ENCODE peak calls at places on chromosomes 3 and 15, in four cellular contexts. One of them, this sample, is unnamed.

GRCh38 chr3:148551767-148552260 is 145.9 kb upstream of the AGTR1 start:
- DNase-seq in activated naive CD4-positive, alpha-beta T cell treated with anti-CD3 and anti-CD28 coated beads for 36 hours: no peak
- DNase-seq in activated CD4-positive, alpha-beta T cell treated with anti-CD3 and anti-CD28 coated beads, Interleukin-2, amount 50 U/mL, for 1 hour: no peak
- DNase-seq in GM03348: no peak
- DNase-seq in this sample: no peak

GRCh38 chr3:62242846-62243245 is 130.5 kb downstream of the FEZF2 start:
- DNase-seq in activated naive CD4-positive, alpha-beta T cell treated with anti-CD3 and anti-CD28 coated beads for 36 hours: no peak
- DNase-seq in activated CD4-positive, alpha-beta T cell treated with anti-CD3 and anti-CD28 coated beads, Interleukin-2, amount 50 U/mL, for 1 hour: no peak
- DNase-seq in GM03348: no peak
- DNase-seq in this sample: no peak

GRCh38 chr3:77086408-77086807 is 46.5 kb downstream of the ROBO2 start:
- DNase-seq in activated naive CD4-positive, alpha-beta T cell treated with anti-CD3 and anti-CD28 coated beads for 36 hours: no peak
- DNase-seq in activated CD4-positive, alpha-beta T cell treated with anti-CD3 and anti-CD28 coated beads, Interleukin-2, amount 50 U/mL, for 1 hour: no peak
- DNase-seq in GM03348: no peak
- DNase-seq in this sample: no peak

GRCh38 chr3:126676919-126677705 is 22.2 kb upstream of the TXNRD3 start:
- DNase-seq in activated naive CD4-positive, alpha-beta T cell treated with anti-CD3 and anti-CD28 coated beads for 36 hours: no peak
- DNase-seq in activated CD4-positive, alpha-beta T cell treated with anti-CD3 and anti-CD28 coated beads, Interleukin-2, amount 50 U/mL, for 1 hour: no peak
- DNase-seq in GM03348: no peak
- DNase-seq in this sample: no peak

GRCh38 chr3:158532099-158532734 is 38.8 kb upstream of the MLF1 start:
- DNase-seq in activated naive CD4-positive, alpha-beta T cell treated with anti-CD3 and anti-CD28 coated beads for 36 hours: peak
- DNase-seq in activated CD4-positive, alpha-beta T cell treated with anti-CD3 and anti-CD28 coated beads, Interleukin-2, amount 50 U/mL, for 1 hour: no peak
- DNase-seq in GM03348: peak
- DNase-seq in this sample: peak

GRCh38 chr3:13654330-13655073 is 105.6 kb downstream of the FBLN2 start:
- DNase-seq in activated naive CD4-positive, alpha-beta T cell treated with anti-CD3 and anti-CD28 coated beads for 36 hours: peak
- DNase-seq in activated CD4-positive, alpha-beta T cell treated with anti-CD3 and anti-CD28 coated beads, Interleukin-2, amount 50 U/mL, for 1 hour: no peak
- DNase-seq in GM03348: no peak
- DNase-seq in this sample: no peak

GRCh38 chr15:31392761-31393401 is 66.2 kb downstream of the KLF13 start:
- DNase-seq in activated naive CD4-positive, alpha-beta T cell treated with anti-CD3 and anti-CD28 coated beads for 36 hours: no peak
- DNase-seq in activated CD4-positive, alpha-beta T cell treated with anti-CD3 and anti-CD28 coated beads, Interleukin-2, amount 50 U/mL, for 1 hour: no peak
- DNase-seq in GM03348: no peak
- DNase-seq in this sample: no peak

GRCh38 chr3:133992385-133992784 is 37.3 kb downstream of the SLCO2A1 start:
- DNase-seq in activated naive CD4-positive, alpha-beta T cell treated with anti-CD3 and anti-CD28 coated beads for 36 hours: no peak
- DNase-seq in activated CD4-positive, alpha-beta T cell treated with anti-CD3 and anti-CD28 coated beads, Interleukin-2, amount 50 U/mL, for 1 hour: no peak
- DNase-seq in GM03348: no peak
- DNase-seq in this sample: no peak

GRCh38 chr3:14505803-14506500 is 34.2 kb downstream of the GRIP2 start:
- DNase-seq in activated naive CD4-positive, alpha-beta T cell treated with anti-CD3 and anti-CD28 coated beads for 36 hours: no peak
- DNase-seq in activated CD4-positive, alpha-beta T cell treated with anti-CD3 and anti-CD28 coated beads, Interleukin-2, amount 50 U/mL, for 1 hour: no peak
- DNase-seq in GM03348: no peak
- DNase-seq in this sample: no peak

GRCh38 chr3:185693985-185694675 is 108.0 kb downstream of the SENP2 start:
- DNase-seq in activated naive CD4-positive, alpha-beta T cell treated with anti-CD3 and anti-CD28 coated beads for 36 hours: no peak
- DNase-seq in activated CD4-positive, alpha-beta T cell treated with anti-CD3 and anti-CD28 coated beads, Interleukin-2, amount 50 U/mL, for 1 hour: no peak
- DNase-seq in GM03348: peak
- DNase-seq in this sample: no peak

GRCh38 chr3:189233225-189233858 is 61.6 kb downstream of the TPRG1 start:
- DNase-seq in activated naive CD4-positive, alpha-beta T cell treated with anti-CD3 and anti-CD28 coated beads for 36 hours: peak
- DNase-seq in activated CD4-positive, alpha-beta T cell treated with anti-CD3 and anti-CD28 coated beads, Interleukin-2, amount 50 U/mL, for 1 hour: no peak
- DNase-seq in GM03348: peak
- DNase-seq in this sample: peak